ENCODE peak calls at places on chromosomes 4 and X, in seven cellular contexts. U, T, N, K, A, M and D are unnamed samples.

GRCh38 chr4:148071009-148071408 is 339.1 kb downstream of the ARHGAP10 start:
- DNase-seq in A (no peak), K (no peak), N (no peak), U (no peak), M (no peak), T (no peak), D (no peak)

GRCh38 chr4:183291070-183291469 is 29.0 kb downstream of the CLDN22 start:
- DNase-seq in K (no peak), N (no peak), T (no peak), M (no peak), A (no peak), U (no peak), D (no peak)

GRCh38 chr4:165711912-165712311 is 161.1 kb upstream of the TLL1 start:
- DNase-seq in K (no peak), A (no peak), N (no peak), M (no peak), T (no peak), U (no peak), D (no peak)

GRCh38 chrX:9899640-9900075 is 67.5 kb upstream of the CLDN34 start:
- DNase-seq in N (peak), A (no peak), K (no peak), M (peak), T (peak), U (no peak), D (peak)

GRCh38 chr4:176534566-176534965 is 214.8 kb downstream of the SPCS3 start:
- DNase-seq in U (no peak), A (no peak), N (peak), T (no peak), M (peak), K (no peak), D (no peak)

GRCh38 chrX:11786862-11787261 is 28.8 kb downstream of the MSL3 start:
- DNase-seq in K (no peak), T (no peak), A (no peak), M (peak), N (no peak), U (no peak), D (no peak)

GRCh38 chr4:185837415-185838103 is 25.6 kb upstream of the SORBS2 start:
- DNase-seq in N (no peak), U (no peak), M (peak), A (no peak), T (no peak), K (no peak), D (no peak)

GRCh38 chr4:40848251-40848650 is 98.5 kb downstream of the NSUN7 start:
- DNase-seq in T (no peak), U (no peak), K (no peak), N (no peak), M (peak), A (no peak), D (no peak)

GRCh38 chrX:70234355-70234754 is at the start of gene AWAT1:
- DNase-seq in M (no peak), U (no peak), A (no peak), T (no peak), N (no peak), K (no peak), D (no peak)

GRCh38 chr4:182370491-182370890 is 127.3 kb downstream of the TENM3 start:
- DNase-seq in K (no peak), U (no peak), T (no peak), N (no peak), A (no peak), M (peak), D (no peak)

GRCh38 chr4:24973471-24974251 is 57.1 kb downstream of the LGI2 start:
- DNase-seq in M (peak), T (no peak), U (no peak), N (peak), K (no peak), A (no peak), D (no peak)

GRCh38 chr4:183721207-183722081 is 62.4 kb downstream of the TRAPPC11 start:
- DNase-seq in N (peak), A (peak), U (peak), K (peak), M (peak), T (peak), D (peak)

GRCh38 chrX:49071877-49072711 is 1.7 kb downstream of the PRAF2 start:
- DNase-seq in N (peak), A (peak), K (no peak), T (no peak), M (peak), U (peak), D (no peak)

GRCh38 chr4:81421346-81422218 is 50.1 kb downstream of the RASGEF1B start:
- DNase-seq in N (no peak), M (peak), K (no peak), T (peak), U (no peak), A (no peak), D (peak)

GRCh38 chr4:56424697-56425514 is 10.5 kb downstream of the PPAT start:
- DNase-seq in K (no peak), A (no peak), U (peak), M (peak), N (peak), T (peak), D (peak)

GRCh38 chr4:163762756-163763155 is 268.3 kb downstream of the TMA16 start:
- DNase-seq in U (no peak), N (no peak), M (no peak), T (no peak), A (no peak), K (no peak), D (no peak)

GRCh38 chr4:19987746-19988145 is 264.0 kb upstream of the SLIT2 start:
- DNase-seq in A (no peak), T (no peak), N (peak), U (no peak), K (no peak), M (peak), D (no peak)

GRCh38 chr4:10622728-10623127 is 61.8 kb downstream of the CLNK start:
- DNase-seq in T (peak), A (no peak), U (peak), K (no peak), N (no peak), M (no peak), D (peak)

GRCh38 chrX:41588271-41588670 is 100.5 kb upstream of the GPR34 start:
- DNase-seq in U (no peak), A (no peak), T (no peak), M (no peak), K (no peak), N (no peak), D (no peak)

GRCh38 chr4:13918110-13918509 is 290.6 kb upstream of the BOD1L1 start:
- DNase-seq in M (peak), U (no peak), A (no peak), T (no peak), K (no peak), N (peak), D (no peak)

GRCh38 chr4:136637071-136637777 is 895.1 kb downstream of the PCDH18 start:
- DNase-seq in K (no peak), M (peak), U (peak), N (no peak), A (peak), T (peak), D (peak)

GRCh38 chr4:22090655-22091350 is 142.2 kb upstream of the KCNIP4 start:
- DNase-seq in U (no peak), K (no peak), A (no peak), N (no peak), M (no peak), T (no peak), D (no peak)

GRCh38 chr4:31261632-31262031 is 541.5 kb downstream of the PCDH7 start:
- DNase-seq in U (no peak), M (no peak), A (no peak), T (no peak), K (no peak), N (no peak), D (no peak)

GRCh38 chrX:10111364-10112148 is 45.2 kb upstream of the CLCN4 start:
- DNase-seq in A (no peak), N (peak), M (peak), K (peak), T (peak), U (no peak), D (peak)

GRCh38 chr4:162839814-162840213 is 326.9 kb downstream of the NAF1 start:
- DNase-seq in A (no peak), T (no peak), U (no peak), N (no peak), M (no peak), K (no peak), D (no peak)

GRCh38 chr4:37453361-37454262 is 209.1 kb downstream of the NWD2 start:
- DNase-seq in K (peak), U (peak), N (no peak), M (no peak), T (peak), A (peak), D (peak)

DNA sequence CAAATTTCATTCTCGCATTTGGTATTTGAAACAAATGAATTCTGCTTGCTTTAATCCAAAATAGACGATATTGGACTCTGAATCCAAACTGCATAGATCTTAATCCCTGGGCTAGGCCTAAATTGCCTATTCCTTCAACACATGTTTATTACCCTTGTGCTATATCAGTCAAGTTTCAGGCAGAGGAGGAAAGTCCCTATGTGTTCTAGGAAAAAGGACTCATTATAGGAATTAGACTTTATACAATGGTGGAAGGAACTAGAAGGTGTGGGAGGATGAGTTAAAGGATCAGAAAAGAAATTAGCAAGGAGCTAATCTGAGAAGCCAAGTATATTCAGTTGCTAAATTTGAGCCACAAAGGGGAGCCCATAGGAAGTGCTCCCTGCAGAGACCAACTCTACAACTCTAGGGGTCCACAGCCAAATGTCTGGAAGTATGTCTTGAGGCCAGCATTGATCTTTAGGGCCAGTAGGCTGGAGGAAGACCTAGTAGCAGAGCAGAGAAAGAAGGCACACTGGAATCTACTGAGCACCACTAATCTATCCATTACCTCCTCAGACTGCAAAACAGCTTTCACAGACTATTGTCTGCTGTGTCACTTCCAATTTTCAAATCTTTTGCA is 17.1 kb upstream of the DTHD1 start:
- DNase-seq in K (no peak), T (no peak), M (no peak), U (no peak), N (no peak), A (no peak), D (no peak)
- TF ChIP-seq CTCF in K (no peak), T (no peak), M (no peak), U (no peak), N (no peak), A (no peak), D (no peak)

GRCh38 chrX:101430457-101431078 is 22.5 kb downstream of the HNRNPH2 start:
- DNase-seq in M (peak), T (peak), K (no peak), U (no peak), N (peak), A (no peak), D (no peak)
- TF ChIP-seq CTCF in M (no peak), T (no peak), K (no peak), U (no peak), N (no peak), A (no peak), D (no peak)

GRCh38 chrX:44104699-44105098 is 131.5 kb upstream of the NDP start:
- DNase-seq in T (no peak), A (no peak), K (no peak), U (no peak), M (no peak), N (no peak), D (no peak)

GRCh38 chrX:44101300-44101699 is 128.1 kb upstream of the NDP start:
- DNase-seq in K (no peak), A (no peak), N (no peak), T (no peak), U (no peak), M (no peak), D (no peak)

GRCh38 chrX:44106864-44107263 is 133.7 kb upstream of the NDP start:
- DNase-seq in K (no peak), U (no peak), T (no peak), A (no peak), N (no peak), M (no peak), D (no peak)

DNA sequence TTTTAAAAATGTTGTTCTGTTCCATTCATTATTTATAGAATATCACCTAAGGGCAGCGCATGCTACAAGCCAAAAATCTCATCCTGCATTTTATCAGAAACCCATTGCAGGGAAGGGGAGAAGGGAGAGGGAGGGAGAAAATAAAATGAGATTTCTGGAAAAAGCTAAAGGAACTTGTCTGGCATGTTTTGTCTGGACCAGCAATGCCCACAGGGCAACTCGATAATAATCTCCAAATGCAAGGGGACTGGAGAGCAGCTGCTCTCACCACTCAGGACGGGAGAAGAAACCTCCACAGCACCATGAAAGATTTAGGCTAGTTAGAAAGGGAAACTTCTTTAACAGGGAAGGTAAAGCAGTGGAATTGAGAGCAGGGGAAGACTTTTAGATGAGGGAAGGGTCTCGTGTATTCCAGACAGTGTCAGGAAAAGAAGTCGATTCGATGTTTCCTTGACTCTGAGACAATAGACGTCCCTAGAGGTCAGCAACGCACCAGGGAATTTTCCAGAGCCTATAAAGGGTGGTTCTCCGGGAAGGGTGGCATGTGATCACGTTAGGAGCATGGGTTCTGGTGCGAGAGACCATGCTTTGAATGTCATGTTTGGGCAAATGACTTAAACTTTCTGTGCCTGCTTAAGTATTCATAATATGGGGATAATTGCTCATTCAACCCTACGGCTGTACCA is 132.2 kb upstream of the NDP start:
- DNase-seq in M (no peak), U (no peak), T (no peak), A (no peak), N (no peak), K (no peak), D (no peak)
- TF ChIP-seq CTCF in M (no peak), U (no peak), T (no peak), A (no peak), N (no peak), K (no peak), D (no peak)

GRCh38 chr4:70538869-70539268 is 20.5 kb downstream of the AMTN start:
- DNase-seq in M (no peak), U (no peak), K (no peak), A (no peak), T (no peak), N (no peak), D (no peak)

DNA sequence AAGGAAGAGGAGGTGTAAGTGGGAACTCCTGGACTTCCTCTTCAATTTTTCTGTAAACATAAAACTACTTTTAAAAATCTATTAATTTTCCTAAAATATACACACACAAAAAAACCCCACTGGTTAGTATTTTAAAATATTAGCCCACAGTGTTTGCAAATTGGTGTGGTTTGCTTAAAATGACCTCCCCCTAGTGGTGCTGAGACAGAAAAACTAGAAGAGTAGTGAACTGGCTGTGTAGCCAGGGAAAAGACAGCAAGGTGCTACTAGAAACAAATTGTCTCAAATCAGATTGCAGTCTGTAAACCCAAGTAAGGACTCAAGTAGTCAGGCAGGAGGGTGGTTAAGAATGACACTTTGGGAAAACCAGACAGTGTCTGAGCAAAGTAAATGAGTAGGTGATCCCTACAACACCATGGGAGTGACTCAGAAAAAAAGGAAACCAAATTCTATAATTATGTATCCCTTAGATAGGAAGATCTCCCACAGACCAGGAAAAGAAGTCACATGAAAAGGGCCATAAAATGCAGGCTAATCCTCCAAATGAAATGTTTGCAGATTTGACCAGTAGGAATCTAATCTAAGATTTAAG is 26.0 kb downstream of the AMTN start:
- DNase-seq in U (peak), M (peak), T (no peak), A (no peak), N (peak), K (no peak), D (no peak)
- TF ChIP-seq CTCF in U (peak), M (peak), T (peak), A (peak), N (peak), K (peak), D (peak)

DNA sequence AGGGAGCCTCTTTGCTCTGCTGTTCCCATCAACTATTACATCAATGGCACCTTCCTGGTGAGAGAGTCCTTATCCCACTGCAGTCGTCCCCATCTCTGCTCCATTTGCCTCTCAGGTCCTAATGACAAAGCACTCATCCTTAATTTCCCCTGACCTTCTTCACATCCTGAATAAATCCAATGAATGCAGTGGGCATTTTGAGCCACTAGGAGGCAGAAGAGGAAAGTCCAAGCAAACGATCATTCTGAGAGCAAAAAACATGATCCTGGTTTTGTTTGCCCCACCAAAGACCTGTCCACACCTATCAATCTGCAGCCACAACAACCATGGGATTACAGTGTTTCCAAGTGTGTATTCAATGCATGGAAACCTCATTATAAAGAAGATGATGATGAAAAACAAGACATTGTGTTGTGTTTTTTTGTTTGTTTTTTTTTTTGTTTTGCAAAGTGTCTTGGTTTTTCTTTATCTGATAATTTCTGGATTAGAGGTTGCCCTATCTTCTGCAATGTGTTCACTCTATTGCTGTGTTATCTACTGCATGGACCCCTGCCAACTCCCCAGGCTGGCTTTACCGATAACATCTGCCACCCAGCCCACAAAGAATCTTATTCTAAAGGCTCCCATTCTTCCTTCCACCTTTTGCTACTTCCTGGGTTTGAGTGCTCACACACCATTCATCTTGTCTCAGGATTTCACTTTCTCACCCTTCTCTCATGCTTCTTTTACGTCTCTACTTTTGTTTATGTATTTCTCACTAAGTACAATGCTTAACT is 207.2 kb downstream of the NLGN4X start:
- DNase-seq in T (peak), M (peak), A (peak), U (peak), N (peak), K (no peak), D (peak)
- TF ChIP-seq CTCF in T (peak), M (peak), A (peak), U (peak), N (peak), K (peak), D (peak)

GRCh38 chr4:105895609-105896460 is 564 bp downstream of the NPNT start:
- DNase-seq in N (no peak), M (no peak), A (peak), U (peak), K (no peak), T (peak), D (peak)
- TF ChIP-seq CTCF in N (no peak), M (no peak), A (no peak), U (peak), K (no peak), T (no peak), D (no peak)

GRCh38 chrX:87578978-87579377 is 61.4 kb downstream of the KLHL4 start:
- DNase-seq in U (no peak), N (no peak), T (no peak), M (no peak), A (no peak), K (no peak), D (no peak)
- TF ChIP-seq CTCF in U (no peak), N (no peak), T (no peak), M (no peak), A (no peak), K (no peak), D (no peak)

DNA sequence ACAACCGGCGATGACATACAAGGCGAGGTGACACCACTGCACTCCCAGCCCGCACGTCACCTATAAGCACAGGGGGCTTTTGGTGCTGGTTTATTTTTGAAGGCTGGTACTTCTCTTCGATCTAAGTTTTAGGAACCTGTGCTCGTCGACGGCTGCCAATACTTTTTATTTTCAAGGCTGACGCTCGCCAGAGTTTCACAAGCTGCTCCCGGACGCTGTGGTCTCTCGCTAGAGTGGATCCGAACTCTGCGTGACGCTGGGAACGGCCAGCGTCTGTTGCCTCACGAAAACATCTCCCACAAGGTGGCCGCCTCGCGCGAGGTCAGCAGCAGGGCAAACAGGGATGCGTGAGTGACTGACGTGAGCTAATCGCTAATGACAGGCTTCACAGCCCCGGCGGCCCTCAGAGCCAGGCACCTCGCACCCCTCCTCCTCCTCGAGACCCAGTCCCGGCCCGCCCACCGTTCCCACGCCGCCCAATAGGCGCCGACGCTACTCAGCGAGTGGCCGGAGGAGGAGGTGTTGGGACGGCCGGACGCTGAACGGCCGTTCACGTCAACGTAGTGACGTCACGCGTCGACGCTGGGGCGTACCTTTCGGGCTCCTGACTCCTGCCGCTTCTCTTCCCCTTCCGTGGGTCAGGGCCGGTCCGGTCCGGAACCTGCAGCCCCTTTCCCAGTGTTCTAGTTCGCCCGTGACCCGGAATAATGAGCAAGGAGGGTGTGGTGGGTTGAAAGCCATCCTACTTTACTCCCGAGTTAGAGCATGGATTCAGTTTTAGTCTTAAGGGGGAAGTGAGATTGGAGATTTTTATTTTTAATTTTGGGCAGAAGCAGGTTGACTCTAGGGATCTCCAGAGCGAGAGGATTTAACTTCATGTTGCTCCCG is at the start of gene CLCN3:
- DNase-seq in T (peak), A (peak), U (peak), N (peak), M (peak), K (peak), D (peak)
- TF ChIP-seq CTCF in T (no peak), A (no peak), U (no peak), N (peak), M (peak), K (no peak), D (no peak)